ENCODE peak calls at places on chromosomes 1 and 21, in eight cellular contexts. One of them, this sample, is unnamed.

GRCh38 chr1:41498391-41498790 is 13.9 kb upstream of the EDN2 start:
- DNase-seq in heart right ventricle: no peak
- DNase-seq in RWPE1: no peak
- DNase-seq in astrocyte of the spinal cord: no peak
- DNase-seq in sigmoid colon: no peak
- DNase-seq in activated B cell treated with CpG ODN at 0.5 μM for 24 hours: no peak
- DNase-seq in fibroblast of lung: no peak
- DNase-seq in coronary artery: no peak
- DNase-seq in this sample: no peak

GRCh38 chr1:119635801-119636390 is 12.2 kb downstream of the ZNF697 start:
- DNase-seq in RWPE1: no peak
- DNase-seq in sigmoid colon: no peak
- DNase-seq in astrocyte of the spinal cord: no peak
- DNase-seq in coronary artery: no peak
- DNase-seq in heart right ventricle: no peak
- DNase-seq in activated B cell treated with CpG ODN at 0.5 μM for 24 hours: no peak
- DNase-seq in fibroblast of lung: no peak
- DNase-seq in this sample: no peak

GRCh38 chr1:21397813-21398188 is 42.1 kb upstream of the NBPF3 start:
- DNase-seq in astrocyte of the spinal cord: no peak
- DNase-seq in heart right ventricle: no peak
- DNase-seq in RWPE1: no peak
- DNase-seq in activated B cell treated with CpG ODN at 0.5 μM for 24 hours: no peak
- DNase-seq in fibroblast of lung: no peak
- DNase-seq in coronary artery: no peak
- DNase-seq in sigmoid colon: no peak
- DNase-seq in this sample: no peak

GRCh38 chr21:35019631-35020032 is 29.5 kb downstream of the RUNX1 start:
- DNase-seq in RWPE1: no peak
- DNase-seq in heart right ventricle: no peak
- DNase-seq in fibroblast of lung: no peak
- DNase-seq in sigmoid colon: no peak
- DNase-seq in activated B cell treated with CpG ODN at 0.5 μM for 24 hours: no peak
- DNase-seq in astrocyte of the spinal cord: no peak
- DNase-seq in coronary artery: no peak
- DNase-seq in this sample: no peak

GRCh38 chr21:37565530-37566223 is 199.1 kb downstream of the DYRK1A start:
- DNase-seq in heart right ventricle: no peak
- DNase-seq in sigmoid colon: no peak
- DNase-seq in activated B cell treated with CpG ODN at 0.5 μM for 24 hours: no peak
- DNase-seq in coronary artery: no peak
- DNase-seq in astrocyte of the spinal cord: peak
- DNase-seq in fibroblast of lung: peak
- DNase-seq in RWPE1: no peak
- DNase-seq in this sample: no peak

GRCh38 chr21:41369915-41370839 is 8.3 kb downstream of the MX2 start:
- DNase-seq in fibroblast of lung: no peak
- DNase-seq in sigmoid colon: peak
- DNase-seq in heart right ventricle: peak
- DNase-seq in coronary artery: no peak
- DNase-seq in RWPE1: no peak
- DNase-seq in activated B cell treated with CpG ODN at 0.5 μM for 24 hours: peak
- DNase-seq in astrocyte of the spinal cord: no peak
- DNase-seq in this sample: no peak

GRCh38 chr1:162861101-162861500 is at the start of gene CCDC190:
- DNase-seq in RWPE1: no peak
- DNase-seq in sigmoid colon: no peak
- DNase-seq in coronary artery: peak
- DNase-seq in heart right ventricle: peak
- DNase-seq in astrocyte of the spinal cord: peak
- DNase-seq in activated B cell treated with CpG ODN at 0.5 μM for 24 hours: no peak
- DNase-seq in fibroblast of lung: no peak
- DNase-seq in this sample: no peak

GRCh38 chr1:171794085-171794484 is 12.6 kb downstream of the METTL13 start:
- DNase-seq in RWPE1: peak
- DNase-seq in heart right ventricle: no peak
- DNase-seq in fibroblast of lung: no peak
- DNase-seq in activated B cell treated with CpG ODN at 0.5 μM for 24 hours: no peak
- DNase-seq in coronary artery: no peak
- DNase-seq in astrocyte of the spinal cord: peak
- DNase-seq in sigmoid colon: no peak
- DNase-seq in this sample: no peak

GRCh38 chr1:194378517-194378916 is 1192.1 kb upstream of the B3GALT2 start:
- DNase-seq in fibroblast of lung: peak
- DNase-seq in activated B cell treated with CpG ODN at 0.5 μM for 24 hours: no peak
- DNase-seq in heart right ventricle: no peak
- DNase-seq in RWPE1: no peak
- DNase-seq in coronary artery: no peak
- DNase-seq in astrocyte of the spinal cord: no peak
- DNase-seq in sigmoid colon: no peak
- DNase-seq in this sample: no peak

GRCh38 chr1:3367376-3367775 is 87.1 kb upstream of the ARHGEF16 start:
- DNase-seq in activated B cell treated with CpG ODN at 0.5 μM for 24 hours: no peak
- DNase-seq in sigmoid colon: no peak
- DNase-seq in astrocyte of the spinal cord: no peak
- DNase-seq in fibroblast of lung: no peak
- DNase-seq in RWPE1: no peak
- DNase-seq in coronary artery: no peak
- DNase-seq in heart right ventricle: no peak
- DNase-seq in this sample: no peak

GRCh38 chr21:38787461-38788274 is 18.1 kb upstream of the ETS2 start:
- DNase-seq in activated B cell treated with CpG ODN at 0.5 μM for 24 hours: no peak
- DNase-seq in heart right ventricle: no peak
- DNase-seq in sigmoid colon: no peak
- DNase-seq in coronary artery: no peak
- DNase-seq in astrocyte of the spinal cord: peak
- DNase-seq in RWPE1: peak
- DNase-seq in fibroblast of lung: peak
- DNase-seq in this sample: no peak

GRCh38 chr1:115833806-115834205 is 7.1 kb downstream of the NHLH2 start:
- DNase-seq in RWPE1: no peak
- DNase-seq in astrocyte of the spinal cord: no peak
- DNase-seq in heart right ventricle: no peak
- DNase-seq in coronary artery: no peak
- DNase-seq in fibroblast of lung: no peak
- DNase-seq in activated B cell treated with CpG ODN at 0.5 μM for 24 hours: no peak
- DNase-seq in sigmoid colon: no peak
- DNase-seq in this sample: no peak
- TF ChIP-seq CTCF in RWPE1: no peak
- TF ChIP-seq CTCF in astrocyte of the spinal cord: no peak
- TF ChIP-seq CTCF in heart right ventricle: no peak
- TF ChIP-seq CTCF in coronary artery: no peak
- TF ChIP-seq CTCF in fibroblast of lung: no peak
- TF ChIP-seq CTCF in activated B cell treated with CpG ODN at 0.5 μM for 24 hours: no peak
- TF ChIP-seq CTCF in sigmoid colon: no peak
- TF ChIP-seq CTCF in this sample: no peak

DNA sequence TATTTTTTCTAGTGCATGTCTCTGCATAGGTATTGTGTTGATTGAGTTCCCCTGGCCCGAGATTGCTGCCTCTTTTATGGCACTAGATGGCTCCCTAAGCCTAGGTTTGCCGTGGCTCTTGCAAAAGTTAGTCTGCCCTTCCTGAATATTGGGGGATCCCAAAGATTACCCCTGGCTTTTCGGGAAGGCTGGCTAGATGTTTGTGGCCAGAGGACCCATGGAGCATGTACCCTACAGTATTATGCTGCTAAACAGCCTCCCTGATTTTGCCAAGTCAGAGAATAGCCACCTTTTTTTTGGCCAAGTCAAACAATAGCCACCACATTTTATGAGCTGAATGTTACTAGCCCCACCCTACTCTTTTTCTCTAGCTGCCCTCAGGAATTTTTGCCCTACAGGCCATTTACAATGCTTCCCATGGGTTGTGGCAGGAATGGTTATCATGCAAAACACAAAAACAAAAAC is 343.2 kb downstream of the OLFM3 start:
- DNase-seq in coronary artery: no peak
- DNase-seq in fibroblast of lung: peak
- DNase-seq in heart right ventricle: no peak
- DNase-seq in activated B cell treated with CpG ODN at 0.5 μM for 24 hours: no peak
- DNase-seq in RWPE1: no peak
- DNase-seq in astrocyte of the spinal cord: peak
- DNase-seq in sigmoid colon: no peak
- DNase-seq in this sample: no peak
- TF ChIP-seq CTCF in coronary artery: no peak
- TF ChIP-seq CTCF in fibroblast of lung: peak
- TF ChIP-seq CTCF in heart right ventricle: no peak
- TF ChIP-seq CTCF in activated B cell treated with CpG ODN at 0.5 μM for 24 hours: no peak
- TF ChIP-seq CTCF in RWPE1: peak
- TF ChIP-seq CTCF in astrocyte of the spinal cord: peak
- TF ChIP-seq CTCF in sigmoid colon: no peak
- TF ChIP-seq CTCF in this sample: peak

GRCh38 chr1:1430114-1430982 is 5.1 kb upstream of the VWA1 start:
- DNase-seq in fibroblast of lung: peak
- DNase-seq in activated B cell treated with CpG ODN at 0.5 μM for 24 hours: no peak
- DNase-seq in coronary artery: no peak
- DNase-seq in heart right ventricle: peak
- DNase-seq in RWPE1: no peak
- DNase-seq in astrocyte of the spinal cord: peak
- DNase-seq in sigmoid colon: peak
- DNase-seq in this sample: peak
- TF ChIP-seq CTCF in fibroblast of lung: no peak
- TF ChIP-seq CTCF in activated B cell treated with CpG ODN at 0.5 μM for 24 hours: no peak
- TF ChIP-seq CTCF in coronary artery: no peak
- TF ChIP-seq CTCF in heart right ventricle: peak
- TF ChIP-seq CTCF in RWPE1: no peak
- TF ChIP-seq CTCF in astrocyte of the spinal cord: peak
- TF ChIP-seq CTCF in sigmoid colon: peak
- TF ChIP-seq CTCF in this sample: peak

DNA sequence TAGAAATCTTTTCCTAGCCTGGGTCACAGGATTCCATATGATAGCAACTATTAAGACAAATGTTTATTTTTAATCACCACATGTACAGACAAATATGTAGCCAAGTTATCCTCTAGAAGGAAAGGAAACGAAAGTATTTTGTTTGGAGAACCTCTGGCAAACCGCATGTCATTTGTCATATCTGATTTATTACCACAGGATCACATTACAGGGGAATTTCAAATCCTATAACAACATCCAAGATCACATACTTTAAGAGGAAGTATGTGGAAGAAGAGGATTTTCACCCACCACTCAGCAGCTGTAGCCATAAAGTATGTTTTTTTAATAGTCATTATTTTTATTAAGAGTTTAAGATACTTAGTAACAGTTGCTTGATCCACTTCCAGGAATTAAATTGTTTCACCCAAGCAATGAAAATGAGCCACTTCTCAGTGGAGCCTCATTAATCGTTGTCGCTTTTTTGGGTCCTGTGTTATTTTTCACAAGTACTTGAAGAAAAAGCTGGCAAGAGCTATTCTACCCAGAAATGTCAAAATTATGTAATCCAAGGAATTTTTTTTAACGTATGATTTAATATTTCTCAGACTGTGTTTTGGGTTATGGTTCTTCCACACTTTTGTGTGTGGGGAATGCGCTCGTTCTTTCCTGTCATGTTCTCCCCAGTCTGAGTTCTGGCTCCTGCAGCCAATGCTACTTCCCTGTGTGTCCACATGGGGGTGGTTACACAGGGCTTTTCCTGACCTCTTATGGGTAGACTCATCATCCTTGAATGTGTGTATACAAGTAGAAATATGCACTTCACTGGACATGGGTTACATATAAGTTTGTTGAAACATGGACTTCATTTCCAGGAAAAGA is 6.9 kb downstream of the SERTAD4 start:
- DNase-seq in activated B cell treated with CpG ODN at 0.5 μM for 24 hours: no peak
- DNase-seq in heart right ventricle: no peak
- DNase-seq in sigmoid colon: peak
- DNase-seq in coronary artery: no peak
- DNase-seq in astrocyte of the spinal cord: peak
- DNase-seq in RWPE1: peak
- DNase-seq in fibroblast of lung: peak
- DNase-seq in this sample: no peak
- TF ChIP-seq CTCF in activated B cell treated with CpG ODN at 0.5 μM for 24 hours: no peak
- TF ChIP-seq CTCF in heart right ventricle: peak
- TF ChIP-seq CTCF in sigmoid colon: no peak
- TF ChIP-seq CTCF in coronary artery: no peak
- TF ChIP-seq CTCF in astrocyte of the spinal cord: peak
- TF ChIP-seq CTCF in RWPE1: peak
- TF ChIP-seq CTCF in fibroblast of lung: peak
- TF ChIP-seq CTCF in this sample: peak

DNA sequence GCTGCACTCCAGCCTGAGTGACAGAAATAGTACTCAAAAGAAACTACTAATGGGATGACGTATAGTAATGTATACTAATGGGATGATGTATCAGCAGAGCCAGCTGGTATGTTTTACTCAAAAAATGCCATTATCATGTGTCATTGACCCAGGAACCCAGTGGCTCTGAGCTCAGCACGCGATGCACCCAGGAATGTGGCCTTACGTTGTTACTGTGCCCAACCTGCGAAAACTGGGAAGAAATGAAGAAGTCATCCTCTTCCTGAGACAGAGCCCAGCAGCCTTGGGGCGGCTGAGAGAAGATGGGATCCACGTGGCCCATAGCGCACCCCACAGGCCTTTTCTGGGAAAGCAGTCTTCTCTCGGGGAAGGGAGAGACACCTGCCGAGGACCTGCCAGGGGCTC is 8.8 kb downstream of the UBE2J2 start:
- DNase-seq in sigmoid colon: no peak
- DNase-seq in RWPE1: peak
- DNase-seq in coronary artery: no peak
- DNase-seq in heart right ventricle: no peak
- DNase-seq in fibroblast of lung: peak
- DNase-seq in astrocyte of the spinal cord: peak
- DNase-seq in activated B cell treated with CpG ODN at 0.5 μM for 24 hours: no peak
- DNase-seq in this sample: no peak
- TF ChIP-seq CTCF in sigmoid colon: no peak
- TF ChIP-seq CTCF in RWPE1: no peak
- TF ChIP-seq CTCF in coronary artery: no peak
- TF ChIP-seq CTCF in heart right ventricle: no peak
- TF ChIP-seq CTCF in fibroblast of lung: peak
- TF ChIP-seq CTCF in astrocyte of the spinal cord: peak
- TF ChIP-seq CTCF in activated B cell treated with CpG ODN at 0.5 μM for 24 hours: no peak
- TF ChIP-seq CTCF in this sample: peak

DNA sequence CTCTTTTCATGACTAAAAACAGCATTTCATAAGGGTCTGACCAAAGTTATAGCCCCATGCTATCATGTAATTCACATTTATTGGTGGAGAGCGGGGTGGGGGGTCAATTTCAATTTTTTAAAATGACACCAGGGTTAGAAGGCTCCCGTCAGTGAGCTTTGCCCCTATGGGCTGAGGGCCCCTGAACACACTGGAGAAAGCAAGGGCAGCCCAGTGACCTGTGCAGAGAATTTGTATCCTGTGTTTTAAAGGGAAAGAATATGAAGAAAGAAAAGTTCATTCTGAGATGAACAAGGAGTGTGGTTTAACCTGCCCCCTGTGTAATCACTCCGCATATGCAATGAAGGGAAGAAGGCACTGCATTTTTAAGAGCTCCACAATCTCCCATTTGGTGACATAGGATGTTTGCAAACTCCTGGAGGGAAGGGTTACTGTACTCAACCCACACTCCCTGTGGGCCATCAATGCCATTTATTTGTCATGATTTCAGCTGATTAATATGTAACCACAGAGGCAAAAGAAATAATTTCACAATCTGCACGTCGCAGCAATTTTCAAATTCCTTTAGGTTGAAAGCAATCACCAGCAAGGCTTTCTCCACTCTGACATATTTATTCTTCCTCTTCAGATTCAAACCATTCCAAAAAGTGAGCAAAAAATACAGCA is 95.6 kb downstream of the ZNF281 start:
- DNase-seq in activated B cell treated with CpG ODN at 0.5 μM for 24 hours: no peak
- DNase-seq in sigmoid colon: no peak
- DNase-seq in fibroblast of lung: peak
- DNase-seq in heart right ventricle: no peak
- DNase-seq in RWPE1: no peak
- DNase-seq in astrocyte of the spinal cord: peak
- DNase-seq in coronary artery: no peak
- DNase-seq in this sample: no peak
- TF ChIP-seq CTCF in activated B cell treated with CpG ODN at 0.5 μM for 24 hours: no peak
- TF ChIP-seq CTCF in sigmoid colon: no peak
- TF ChIP-seq CTCF in fibroblast of lung: no peak
- TF ChIP-seq CTCF in heart right ventricle: no peak
- TF ChIP-seq CTCF in RWPE1: no peak
- TF ChIP-seq CTCF in astrocyte of the spinal cord: no peak
- TF ChIP-seq CTCF in coronary artery: no peak
- TF ChIP-seq CTCF in this sample: no peak

GRCh38 chr1:90780981-90781380 is 63.9 kb upstream of the BARHL2 start:
- DNase-seq in sigmoid colon: no peak
- DNase-seq in RWPE1: no peak
- DNase-seq in heart right ventricle: no peak
- DNase-seq in fibroblast of lung: no peak
- DNase-seq in coronary artery: no peak
- DNase-seq in activated B cell treated with CpG ODN at 0.5 μM for 24 hours: no peak
- DNase-seq in astrocyte of the spinal cord: no peak
- DNase-seq in this sample: no peak
- TF ChIP-seq CTCF in sigmoid colon: no peak
- TF ChIP-seq CTCF in RWPE1: no peak
- TF ChIP-seq CTCF in heart right ventricle: no peak
- TF ChIP-seq CTCF in fibroblast of lung: no peak
- TF ChIP-seq CTCF in coronary artery: no peak
- TF ChIP-seq CTCF in activated B cell treated with CpG ODN at 0.5 μM for 24 hours: no peak
- TF ChIP-seq CTCF in astrocyte of the spinal cord: no peak
- TF ChIP-seq CTCF in this sample: no peak

This sample was measured in type B pancreatic cell.